ENCODE peak calls at places on chromosome 18, in four cellular contexts. L is stimulated activated CD4-positive, alpha-beta T cell treated with anti-CD3 and anti-CD28 coated beads, Interleukin-2, amount 100 ng/mL, for 24 hours; G is H1; H is activated T-cell treated with anti-CD3 and anti-CD28 coated beads for 48 hours. B is an unnamed sample.

GRCh38 chr18:2642771-2643170 is 12.8 kb upstream of the SMCHD1 start:
- DNase-seq in L (no peak), H (no peak), G (no peak), B (no peak)

GRCh38 chr18:48326901-48327675 is 82.1 kb downstream of the ZBTB7C start:
- DNase-seq in L (no peak), H (no peak), G (no peak), B (no peak)

GRCh38 chr18:5879479-5879882 is 15.8 kb downstream of the TMEM200C start:
- DNase-seq in H (no peak), G (no peak), L (no peak), B (no peak)

GRCh38 chr18:80202264-80202998 is 44.9 kb downstream of the PARD6G start:
- DNase-seq in H (peak; percentile 36), G (peak; percentile 22), L (peak; percentile 38), B (no peak)

GRCh38 chr18:29496276-29496675 is 1319.3 kb upstream of the CDH2 start:
- DNase-seq in H (no peak), G (no peak), L (no peak), B (no peak)

GRCh38 chr18:12271376-12272235 is 17.4 kb downstream of the CIDEA start:
- DNase-seq in G (peak; percentile 89), H (peak; percentile 59), L (peak; percentile 69), B (peak; percentile 63)

GRCh38 chr18:22314406-22314805 is 103.3 kb downstream of the CTAGE1 start:
- DNase-seq in G (no peak), L (no peak), H (no peak), B (no peak)

GRCh38 chr18:26044807-26045206 is 45.6 kb downstream of the SS18 start:
- DNase-seq in L (no peak), H (no peak), G (no peak), B (no peak)

GRCh38 chr18:39571511-39571910 is 2005.9 kb upstream of the CELF4 start:
- DNase-seq in L (no peak), G (no peak), H (no peak), B (no peak)

GRCh38 chr18:75051757-75052156 is 157.2 kb downstream of the PTGR3 start:
- DNase-seq in L (no peak), H (no peak), G (no peak), B (no peak)

GRCh38 chr18:36633961-36634412 is 194.8 kb downstream of the TPGS2 start:
- DNase-seq in L (no peak), H (no peak), G (no peak), B (no peak)

GRCh38 chr18:63970803-63971191 is 916 bp downstream of the SERPINB8 start:
- DNase-seq in H (no peak), L (no peak), G (peak; percentile 67), B (no peak)

GRCh38 chr18:23066504-23067039 is 68.7 kb upstream of the CABLES1 start:
- DNase-seq in H (no peak), L (no peak), G (no peak), B (no peak)

GRCh38 chr18:48085781-48086487 is 155.5 kb upstream of the SMAD2 start:
- DNase-seq in H (no peak), G (no peak), L (no peak), B (no peak)

GRCh38 chr18:31648966-31649429 is 35.4 kb downstream of the B4GALT6 start:
- DNase-seq in L (no peak), H (no peak), G (no peak), B (no peak)

GRCh38 chr18:75211721-75212625 is 1.4 kb downstream of the TSHZ1 start:
- DNase-seq in H (no peak), G (peak; percentile 76), L (peak; percentile 52), B (peak; percentile 45)

GRCh38 chr18:26051845-26052244 is 38.6 kb downstream of the SS18 start:
- DNase-seq in H (no peak), L (no peak), G (no peak), B (no peak)

GRCh38 chr18:78293516-78293915 is 686.1 kb upstream of the SALL3 start:
- DNase-seq in L (no peak), G (peak; percentile 49), H (no peak), B (no peak)

GRCh38 chr18:36281941-36282340 is 15.6 kb upstream of the FHOD3 start:
- DNase-seq in G (no peak), H (no peak), L (no peak), B (no peak)

GRCh38 chr18:32383040-32383819 is 87.5 kb downstream of the GAREM1 start:
- DNase-seq in G (no peak), H (no peak), L (no peak), B (no peak)

GRCh38 chr18:68533641-68534040 is 181.3 kb downstream of the TMX3 start:
- DNase-seq in G (no peak), H (no peak), L (no peak), B (no peak)

GRCh38 chr18:1014496-1014895 is 109.8 kb downstream of the ADCYAP1 start:
- DNase-seq in L (no peak), H (no peak), G (no peak), B (no peak)

GRCh38 chr18:49656098-49656591 is 94.3 kb downstream of the LIPG start:
- DNase-seq in G (no peak), L (no peak), H (no peak), B (no peak)

GRCh38 chr18:48663931-48664847 is 125.4 kb downstream of the CTIF start:
- DNase-seq in G (peak; percentile 99), H (peak; percentile 39), L (peak; percentile 67), B (peak; percentile 43)

GRCh38 chr18:10202947-10203346 is 251.5 kb upstream of the APCDD1 start:
- DNase-seq in H (no peak), G (no peak), L (no peak), B (no peak)

GRCh38 chr18:63325086-63325686 is 5.6 kb upstream of the BCL2 start:
- DNase-seq in L (no peak), H (no peak), G (no peak), B (no peak)

GRCh38 chr18:75654928-75655745 is 227.6 kb upstream of the SMIM21 start:
- DNase-seq in H (no peak), G (no peak), L (no peak), B (no peak)